ENCODE peak calls at places on chromosomes 1 and 21, in eight cellular contexts. N is adipocyte, J is neural crest cell, C is NCI-H345, D is AML-193, L is H4, G is left lobe of liver, M is HFF-Myc. Z is an unnamed sample.

GRCh38 chr1:201714542-201715276 is 114.2 kb upstream of the IPO9 start:
- DNase-seq in N (peak), J (no peak), C (no peak), D (peak), L (peak), G (no peak), M (peak), Z (peak)

GRCh38 chr1:20600156-20600555 is 11.3 kb downstream of the CDA start:
- DNase-seq in N (no peak), J (no peak), C (no peak), D (no peak), L (no peak), G (no peak), M (no peak), Z (no peak)

GRCh38 chr1:210438928-210439841 is 110.5 kb downstream of the HHAT start:
- DNase-seq in N (peak), J (no peak), C (no peak), D (no peak), L (peak), G (no peak), M (peak), Z (peak)

GRCh38 chr1:92482404-92482664 is 4.4 kb downstream of the GFI1 start:
- DNase-seq in N (no peak), J (peak), C (no peak), D (no peak), L (no peak), G (no peak), M (no peak), Z (no peak)

GRCh38 chr21:46022551-46023107 is 41.1 kb downstream of the COL6A1 start:
- DNase-seq in N (no peak), J (no peak), C (no peak), D (no peak), L (no peak), G (no peak), M (no peak), Z (no peak)

GRCh38 chr1:77779529-77780281 is at the start of gene MIGA1:
- DNase-seq in N (peak), J (peak), C (peak), D (peak), L (peak), G (peak), M (peak), Z (peak)

GRCh38 chr1:203556047-203556851 is 62.3 kb downstream of the OPTC start:
- DNase-seq in N (peak), J (no peak), C (no peak), D (no peak), L (no peak), G (no peak), M (peak), Z (no peak)

GRCh38 chr1:7704214-7705047 is 66.7 kb upstream of the VAMP3 start:
- DNase-seq in N (peak), J (peak), C (peak), D (peak), L (peak), G (peak), M (peak), Z (peak)

GRCh38 chr1:165854101-165854845 is 26.9 kb downstream of the UCK2 start:
- DNase-seq in N (peak), J (no peak), C (no peak), D (peak), L (peak), G (no peak), M (no peak), Z (no peak)

GRCh38 chr21:40770435-40771055 is 76.4 kb downstream of the DSCAM start:
- DNase-seq in N (no peak), J (no peak), C (no peak), D (no peak), L (no peak), G (no peak), M (no peak), Z (no peak)

GRCh38 chr1:171663036-171663853 is 10.8 kb upstream of the MYOC start:
- DNase-seq in N (no peak), J (no peak), C (no peak), D (no peak), L (no peak), G (no peak), M (no peak), Z (no peak)

GRCh38 chr1:215566556-215567490 is at the start of gene KCTD3:
- DNase-seq in N (peak), J (peak), C (peak), D (peak), L (peak), G (peak), M (peak), Z (peak)

GRCh38 chr1:234778215-234779159 is 168.5 kb upstream of the IRF2BP2 start:
- DNase-seq in N (no peak), J (no peak), C (no peak), D (peak), L (peak), G (no peak), M (no peak), Z (peak)

GRCh38 chr1:172107261-172107820 is 266.0 kb downstream of the DNM3 start:
- DNase-seq in N (peak), J (no peak), C (no peak), D (no peak), L (no peak), G (no peak), M (no peak), Z (no peak)

GRCh38 chr1:37239225-37239740 is 205.0 kb upstream of the GRIK3 start:
- DNase-seq in N (no peak), J (no peak), C (peak), D (no peak), L (no peak), G (no peak), M (no peak), Z (no peak)

GRCh38 chr1:116154536-116154935 is 43.3 kb downstream of the MAB21L3 start:
- DNase-seq in N (no peak), J (no peak), C (no peak), D (no peak), L (no peak), G (no peak), M (no peak), Z (no peak)

GRCh38 chr1:152870831-152871730 is 7.0 kb upstream of the SMCP start:
- DNase-seq in N (peak), J (no peak), C (peak), D (no peak), L (peak), G (no peak), M (no peak), Z (peak)

GRCh38 chr1:31257213-31257612 is 17.5 kb upstream of the NKAIN1 start:
- DNase-seq in N (no peak), J (no peak), C (no peak), D (no peak), L (no peak), G (no peak), M (no peak), Z (no peak)

GRCh38 chr1:221697924-221698425 is 43.9 kb downstream of the DUSP10 start:
- DNase-seq in N (no peak), J (no peak), C (no peak), D (no peak), L (no peak), G (peak), M (no peak), Z (no peak)

GRCh38 chr1:55318111-55318817 is 103.1 kb upstream of the USP24 start:
- DNase-seq in N (no peak), J (no peak), C (no peak), D (no peak), L (no peak), G (no peak), M (no peak), Z (peak)

GRCh38 chr1:106022312-106022902 is 1034.1 kb upstream of the PRMT6 start:
- DNase-seq in N (peak), J (no peak), C (no peak), D (peak), L (no peak), G (no peak), M (no peak), Z (no peak)

GRCh38 chr1:207659545-207660148 is 14.7 kb downstream of the CR1L start:
- DNase-seq in N (no peak), J (no peak), C (peak), D (no peak), L (peak), G (no peak), M (no peak), Z (no peak)

GRCh38 chr1:203263496-203263895 is 34.0 kb upstream of the CHIT1 start:
- DNase-seq in N (no peak), J (no peak), C (no peak), D (no peak), L (no peak), G (no peak), M (no peak), Z (no peak)

GRCh38 chr1:46556822-46557221 is 5.4 kb upstream of the KNCN start:
- DNase-seq in N (peak), J (no peak), C (no peak), D (peak), L (peak), G (no peak), M (no peak), Z (peak)

GRCh38 chr1:52919720-52920199 is 1.8 kb downstream of the ECHDC2 start:
- DNase-seq in N (no peak), J (no peak), C (no peak), D (no peak), L (no peak), G (peak), M (no peak), Z (no peak)

GRCh38 chr1:224067621-224068457 is 46.1 kb upstream of the FBXO28 start:
- DNase-seq in N (peak), J (no peak), C (no peak), D (no peak), L (no peak), G (no peak), M (no peak), Z (peak)

GRCh38 chr1:82154231-82154630 is 353.5 kb downstream of the ADGRL2 start:
- DNase-seq in N (no peak), J (no peak), C (no peak), D (no peak), L (no peak), G (no peak), M (no peak), Z (no peak)